ENCODE peak calls at places on chromosomes 12 and 14, in nine cellular contexts. One of them, this sample, is unnamed.

GRCh38 chr12:82027612-82028011 is 268.5 kb upstream of the PPFIA2 start:
- DNase-seq in IMR-90: no peak
- DNase-seq in stomach: no peak
- DNase-seq in body of pancreas: no peak
- DNase-seq in heart left ventricle: no peak
- DNase-seq in A549: no peak
- DNase-seq in K562: no peak
- DNase-seq in esophagus muscularis mucosa: no peak
- DNase-seq in breast epithelium: no peak
- DNase-seq in this sample: no peak

GRCh38 chr14:104435147-104436046 is 144.2 kb upstream of the C14orf180 start:
- DNase-seq in IMR-90: no peak
- DNase-seq in stomach: no peak
- DNase-seq in body of pancreas: peak; percentile 15
- DNase-seq in heart left ventricle: no peak
- DNase-seq in A549: no peak
- DNase-seq in K562: no peak
- DNase-seq in esophagus muscularis mucosa: peak; percentile 81
- DNase-seq in breast epithelium: no peak
- DNase-seq in this sample: no peak

GRCh38 chr12:123046431-123046830 is 66.0 kb downstream of the ARL6IP4 start:
- DNase-seq in IMR-90: no peak
- DNase-seq in stomach: no peak
- DNase-seq in body of pancreas: no peak
- DNase-seq in heart left ventricle: no peak
- DNase-seq in A549: no peak
- DNase-seq in K562: no peak
- DNase-seq in esophagus muscularis mucosa: no peak
- DNase-seq in breast epithelium: no peak
- DNase-seq in this sample: no peak

GRCh38 chr12:7369274-7369729 is 65.4 kb downstream of the ACSM4 start:
- DNase-seq in IMR-90: no peak
- DNase-seq in stomach: no peak
- DNase-seq in body of pancreas: no peak
- DNase-seq in heart left ventricle: peak; percentile 72
- DNase-seq in A549: no peak
- DNase-seq in K562: no peak
- DNase-seq in esophagus muscularis mucosa: no peak
- DNase-seq in breast epithelium: peak; percentile 78
- DNase-seq in this sample: peak; percentile 17

GRCh38 chr12:109877504-109878246 is 2.7 kb downstream of the GLTP start:
- DNase-seq in IMR-90: no peak
- DNase-seq in stomach: no peak
- DNase-seq in body of pancreas: no peak
- DNase-seq in heart left ventricle: no peak
- DNase-seq in A549: no peak
- DNase-seq in K562: no peak
- DNase-seq in esophagus muscularis mucosa: no peak
- DNase-seq in breast epithelium: no peak
- DNase-seq in this sample: no peak

GRCh38 chr12:1457901-1458300 is 136.5 kb downstream of the FBXL14 start:
- DNase-seq in IMR-90: peak; percentile 90
- DNase-seq in stomach: no peak
- DNase-seq in body of pancreas: no peak
- DNase-seq in heart left ventricle: peak; percentile 38
- DNase-seq in A549: no peak
- DNase-seq in K562: no peak
- DNase-seq in esophagus muscularis mucosa: no peak
- DNase-seq in breast epithelium: peak; percentile 53
- DNase-seq in this sample: no peak

GRCh38 chr12:19988457-19988856 is 379.9 kb upstream of the PDE3A start:
- DNase-seq in IMR-90: no peak
- DNase-seq in stomach: no peak
- DNase-seq in body of pancreas: no peak
- DNase-seq in heart left ventricle: no peak
- DNase-seq in A549: no peak
- DNase-seq in K562: no peak
- DNase-seq in esophagus muscularis mucosa: no peak
- DNase-seq in breast epithelium: no peak
- DNase-seq in this sample: no peak

GRCh38 chr14:92986254-92987147 is 63.6 kb downstream of the CHGA start:
- DNase-seq in IMR-90: peak; percentile 70
- DNase-seq in stomach: peak; percentile 72
- DNase-seq in body of pancreas: peak; percentile 88
- DNase-seq in heart left ventricle: peak; percentile 72
- DNase-seq in A549: peak; percentile 53
- DNase-seq in K562: no peak
- DNase-seq in esophagus muscularis mucosa: no peak
- DNase-seq in breast epithelium: no peak
- DNase-seq in this sample: no peak

GRCh38 chr14:102504951-102505600 is 4.5 kb downstream of the ANKRD9 start:
- DNase-seq in IMR-90: no peak
- DNase-seq in stomach: no peak
- DNase-seq in body of pancreas: no peak
- DNase-seq in heart left ventricle: no peak
- DNase-seq in A549: no peak
- DNase-seq in K562: peak; percentile 2
- DNase-seq in esophagus muscularis mucosa: no peak
- DNase-seq in breast epithelium: no peak
- DNase-seq in this sample: no peak

GRCh38 chr14:36215217-36215598 is 38.7 kb upstream of the PTCSC3 start:
- DNase-seq in IMR-90: no peak
- DNase-seq in stomach: no peak
- DNase-seq in body of pancreas: no peak
- DNase-seq in heart left ventricle: no peak
- DNase-seq in A549: no peak
- DNase-seq in K562: no peak
- DNase-seq in esophagus muscularis mucosa: no peak
- DNase-seq in breast epithelium: no peak
- DNase-seq in this sample: no peak

DNA sequence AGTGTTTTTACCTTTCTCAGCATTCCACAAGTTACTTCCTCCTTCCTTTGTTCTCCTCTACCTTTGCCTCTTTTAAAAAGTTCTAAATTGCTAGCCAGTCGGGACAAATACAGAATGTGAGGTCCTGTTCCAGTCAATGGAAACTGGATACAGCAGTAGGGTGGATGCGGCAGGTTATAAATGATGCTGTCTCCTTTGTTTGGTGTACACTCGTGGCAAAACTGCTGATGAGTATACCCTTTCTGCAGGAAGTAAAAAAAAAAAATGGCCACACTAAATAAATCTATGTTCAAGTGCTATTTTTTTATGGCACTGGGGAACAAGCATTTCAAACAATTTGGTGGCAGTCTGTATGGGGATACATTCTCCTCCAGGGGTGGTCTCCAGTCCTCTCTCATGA is 27.5 kb downstream of the KLRK1 start:
- DNase-seq in IMR-90: no peak
- DNase-seq in stomach: no peak
- DNase-seq in body of pancreas: no peak
- DNase-seq in heart left ventricle: no peak
- DNase-seq in A549: no peak
- DNase-seq in K562: no peak
- DNase-seq in esophagus muscularis mucosa: no peak
- DNase-seq in breast epithelium: no peak
- DNase-seq in this sample: no peak
- H3K4me1 ChIP-seq in IMR-90: peaks cover 24% of the 10 kb centered on the region
- H3K4me1 ChIP-seq in stomach: peaks cover 62% of the 10 kb centered on the region
- H3K4me1 ChIP-seq in body of pancreas: peaks cover 32% of the 10 kb centered on the region
- H3K4me1 ChIP-seq in heart left ventricle: peaks cover 35% of the 10 kb centered on the region
- H3K4me1 ChIP-seq in A549: peaks cover 15% of the 10 kb centered on the region
- H3K4me1 ChIP-seq in K562: peaks cover 18% of the 10 kb centered on the region
- H3K4me1 ChIP-seq in esophagus muscularis mucosa: peaks cover 37% of the 10 kb centered on the region
- H3K4me1 ChIP-seq in breast epithelium: no peaks in the 10 kb centered on the region
- H3K4me1 ChIP-seq in this sample: peaks cover 6% of the 10 kb centered on the region

GRCh38 chr14:62939970-62940369 is 105.3 kb downstream of the KCNH5 start:
- DNase-seq in IMR-90: no peak
- DNase-seq in stomach: no peak
- DNase-seq in body of pancreas: no peak
- DNase-seq in heart left ventricle: no peak
- DNase-seq in A549: no peak
- DNase-seq in K562: no peak
- DNase-seq in esophagus muscularis mucosa: no peak
- DNase-seq in breast epithelium: no peak
- DNase-seq in this sample: no peak

GRCh38 chr14:62947291-62947690 is 98.0 kb downstream of the KCNH5 start:
- DNase-seq in IMR-90: no peak
- DNase-seq in stomach: no peak
- DNase-seq in body of pancreas: no peak
- DNase-seq in heart left ventricle: no peak
- DNase-seq in A549: no peak
- DNase-seq in K562: no peak
- DNase-seq in esophagus muscularis mucosa: no peak
- DNase-seq in breast epithelium: no peak
- DNase-seq in this sample: no peak

GRCh38 chr14:62938774-62939173 is 106.5 kb downstream of the KCNH5 start:
- DNase-seq in IMR-90: no peak
- DNase-seq in stomach: no peak
- DNase-seq in body of pancreas: no peak
- DNase-seq in heart left ventricle: no peak
- DNase-seq in A549: no peak
- DNase-seq in K562: no peak
- DNase-seq in esophagus muscularis mucosa: no peak
- DNase-seq in breast epithelium: no peak
- DNase-seq in this sample: no peak

DNA sequence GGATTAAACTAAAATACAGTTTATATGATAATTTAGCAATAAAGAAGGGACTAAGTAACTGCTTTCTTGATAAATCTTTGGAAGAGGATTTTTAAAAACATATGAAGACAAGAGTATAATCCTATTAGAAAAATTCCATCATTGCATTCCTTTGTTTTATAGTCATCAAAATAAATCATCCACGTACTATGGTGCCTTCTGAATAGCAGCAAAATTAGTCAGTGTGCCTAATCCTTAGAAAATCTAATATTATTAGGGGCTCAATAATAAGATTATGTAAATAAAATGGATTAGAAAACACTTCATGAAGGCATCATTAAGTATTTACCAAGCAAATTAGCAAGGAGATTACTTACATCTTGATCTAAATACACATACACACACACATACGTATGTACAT is 102.1 kb downstream of the KCNH5 start:
- DNase-seq in IMR-90: peak; percentile 49
- DNase-seq in stomach: no peak
- DNase-seq in body of pancreas: no peak
- DNase-seq in heart left ventricle: no peak
- DNase-seq in A549: no peak
- DNase-seq in K562: no peak
- DNase-seq in esophagus muscularis mucosa: no peak
- DNase-seq in breast epithelium: no peak
- DNase-seq in this sample: no peak
- H3K4me3 ChIP-seq in IMR-90: no peak overlapping the region
- H3K4me3 ChIP-seq in stomach: no peak overlapping the region
- H3K4me3 ChIP-seq in body of pancreas: no peak overlapping the region
- H3K4me3 ChIP-seq in heart left ventricle: no peak overlapping the region
- H3K4me3 ChIP-seq in A549: no peak overlapping the region
- H3K4me3 ChIP-seq in K562: no peak overlapping the region
- H3K4me3 ChIP-seq in esophagus muscularis mucosa: no peak overlapping the region
- H3K4me3 ChIP-seq in breast epithelium: no peak overlapping the region
- H3K4me3 ChIP-seq in this sample: no peak overlapping the region

GRCh38 chr14:75226755-75227544 is 50.5 kb upstream of the TMED10 start:
- DNase-seq in IMR-90: no peak
- DNase-seq in stomach: peak; percentile 45
- DNase-seq in body of pancreas: no peak
- DNase-seq in heart left ventricle: no peak
- DNase-seq in A549: no peak
- DNase-seq in K562: no peak
- DNase-seq in esophagus muscularis mucosa: no peak
- DNase-seq in breast epithelium: no peak
- DNase-seq in this sample: no peak

GRCh38 chr14:75232597-75232996 is 46.0 kb upstream of the FOS start:
- DNase-seq in IMR-90: no peak
- DNase-seq in stomach: no peak
- DNase-seq in body of pancreas: no peak
- DNase-seq in heart left ventricle: no peak
- DNase-seq in A549: no peak
- DNase-seq in K562: no peak
- DNase-seq in esophagus muscularis mucosa: no peak
- DNase-seq in breast epithelium: no peak
- DNase-seq in this sample: no peak

GRCh38 chr14:75231320-75231719 is 47.3 kb upstream of the FOS start:
- DNase-seq in IMR-90: no peak
- DNase-seq in stomach: no peak
- DNase-seq in body of pancreas: no peak
- DNase-seq in heart left ventricle: no peak
- DNase-seq in A549: no peak
- DNase-seq in K562: no peak
- DNase-seq in esophagus muscularis mucosa: no peak
- DNase-seq in breast epithelium: no peak
- DNase-seq in this sample: no peak

GRCh38 chr14:75229576-75229922 is 49.1 kb upstream of the FOS start:
- DNase-seq in IMR-90: no peak
- DNase-seq in stomach: peak; percentile 67
- DNase-seq in body of pancreas: peak; percentile 56
- DNase-seq in heart left ventricle: no peak
- DNase-seq in A549: no peak
- DNase-seq in K562: no peak
- DNase-seq in esophagus muscularis mucosa: no peak
- DNase-seq in breast epithelium: no peak
- DNase-seq in this sample: no peak

DNA sequence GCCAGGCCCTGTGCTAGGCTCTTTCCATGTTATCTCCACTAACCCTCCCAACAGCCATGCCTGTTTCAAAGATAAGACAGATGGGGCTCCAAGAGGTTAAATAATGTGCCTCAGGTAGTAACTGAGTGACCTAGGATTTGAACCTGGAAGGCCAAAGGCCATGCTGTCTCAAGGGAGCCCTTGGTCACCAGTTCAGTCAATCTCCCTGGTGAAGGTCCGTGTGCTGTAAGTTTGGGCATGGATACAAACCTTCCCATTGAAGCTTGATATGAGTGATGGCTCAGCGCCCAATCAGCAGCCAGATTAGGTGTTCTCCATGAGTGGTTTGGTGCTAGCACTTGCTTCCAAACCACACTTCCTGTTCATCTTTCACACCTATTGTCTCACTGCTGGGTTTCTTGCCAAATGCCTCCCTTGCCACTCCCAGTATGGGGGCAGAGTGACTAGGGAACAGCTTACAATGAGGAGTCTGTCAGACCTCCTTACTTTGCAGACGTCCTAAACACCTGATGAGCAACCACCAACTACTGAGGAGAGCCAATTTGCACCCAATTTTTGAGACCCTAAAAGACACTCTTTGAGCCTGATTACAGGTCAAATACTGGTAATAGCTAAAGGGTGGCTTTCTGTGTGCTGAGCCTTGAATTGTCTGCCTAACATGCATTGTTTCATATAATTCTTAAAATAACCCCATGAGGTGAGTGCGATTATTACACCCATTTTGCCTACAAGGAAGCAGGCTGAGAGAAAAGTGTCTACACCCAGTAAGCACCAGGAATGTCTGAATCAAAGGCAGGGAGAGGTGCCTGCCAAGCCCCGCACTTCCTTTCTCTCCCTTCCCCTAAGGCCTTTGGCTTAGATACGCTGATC is 48.5 kb upstream of the FOS start:
- DNase-seq in IMR-90: peak; percentile 34
- DNase-seq in stomach: peak; percentile 74
- DNase-seq in body of pancreas: peak; percentile 64
- DNase-seq in heart left ventricle: no peak
- DNase-seq in A549: peak; percentile 64
- DNase-seq in K562: peak; percentile 55
- DNase-seq in esophagus muscularis mucosa: no peak
- DNase-seq in breast epithelium: peak; percentile 76
- DNase-seq in this sample: no peak
- TF ChIP-seq POLR2A in IMR-90: no peak
- TF ChIP-seq POLR2A in stomach: no peak
- TF ChIP-seq POLR2A in body of pancreas: no peak
- TF ChIP-seq POLR2A in heart left ventricle: no peak
- TF ChIP-seq POLR2A in A549: no peak
- TF ChIP-seq POLR2A in K562: no peak
- TF ChIP-seq POLR2A in esophagus muscularis mucosa: no peak
- TF ChIP-seq POLR2A in breast epithelium: no peak
- TF ChIP-seq POLR2A in this sample: no peak

GRCh38 chr14:100078997-100079561 is 13.9 kb downstream of the EVL start:
- DNase-seq in IMR-90: peak; percentile 72
- DNase-seq in stomach: peak; percentile 47
- DNase-seq in body of pancreas: no peak
- DNase-seq in heart left ventricle: no peak
- DNase-seq in A549: no peak
- DNase-seq in K562: peak; percentile 12
- DNase-seq in esophagus muscularis mucosa: peak; percentile 85
- DNase-seq in breast epithelium: no peak
- DNase-seq in this sample: no peak
- H3K4me1 ChIP-seq in IMR-90: peaks cover 8% of the 10 kb centered on the region
- H3K4me1 ChIP-seq in stomach: peaks cover 64% of the 10 kb centered on the region
- H3K4me1 ChIP-seq in body of pancreas: peaks cover 6% of the 10 kb centered on the region
- H3K4me1 ChIP-seq in heart left ventricle: peaks cover 36% of the 10 kb centered on the region
- H3K4me1 ChIP-seq in A549: no peaks in the 10 kb centered on the region
- H3K4me1 ChIP-seq in K562: peaks cover 39% of the 10 kb centered on the region
- H3K4me1 ChIP-seq in esophagus muscularis mucosa: peaks cover 28% of the 10 kb centered on the region
- H3K4me1 ChIP-seq in breast epithelium: peaks cover under 1% of the 10 kb centered on the region
- H3K4me1 ChIP-seq in this sample: peaks cover 6% of the 10 kb centered on the region

This sample was measured in gastrocnemius medialis.